ENCODE peak calls at places on chromosomes 4 and X, in five cellular contexts. G, E, A, X and L are unnamed samples.

GRCh38 chr4:2763511-2763967 is 7.4 kb upstream of the TNIP2 start:
- DNase-seq in X (no peak), A (no peak), E (no peak), G (no peak), L (no peak)

GRCh38 chr4:39664828-39665731 is 26.4 kb upstream of the SMIM14 start:
- DNase-seq in A (no peak), E (no peak), X (no peak), G (no peak), L (no peak)

GRCh38 chr4:75672461-75673026 is 667 bp downstream of the G3BP2 start:
- DNase-seq in A (peak; percentile 71), G (peak; percentile 52), E (peak; percentile 41), X (peak; percentile 67), L (peak; percentile 65)

GRCh38 chr4:101331017-101331416 is 16.3 kb downstream of the PPP3CA start:
- DNase-seq in X (no peak), A (no peak), E (no peak), G (no peak), L (no peak)

GRCh38 chr4:67286724-67287123 is 258.6 kb downstream of the CENPC start:
- DNase-seq in X (no peak), E (no peak), G (no peak), A (no peak), L (no peak)

GRCh38 chrX:37905436-37906147 is 58.2 kb upstream of the DYNLT3 start:
- DNase-seq in G (no peak), E (peak; percentile 4), A (peak; percentile 31), X (no peak), L (peak; percentile 54)

GRCh38 chrX:42992199-42992943 is 214.4 kb upstream of the PPP1R2C start:
- DNase-seq in A (no peak), G (no peak), E (no peak), X (no peak), L (no peak)

GRCh38 chrX:120140293-120140981 is 18.0 kb upstream of the RHOXF2 start:
- DNase-seq in A (no peak), G (no peak), E (no peak), X (no peak), L (peak; percentile 46)

DNA sequence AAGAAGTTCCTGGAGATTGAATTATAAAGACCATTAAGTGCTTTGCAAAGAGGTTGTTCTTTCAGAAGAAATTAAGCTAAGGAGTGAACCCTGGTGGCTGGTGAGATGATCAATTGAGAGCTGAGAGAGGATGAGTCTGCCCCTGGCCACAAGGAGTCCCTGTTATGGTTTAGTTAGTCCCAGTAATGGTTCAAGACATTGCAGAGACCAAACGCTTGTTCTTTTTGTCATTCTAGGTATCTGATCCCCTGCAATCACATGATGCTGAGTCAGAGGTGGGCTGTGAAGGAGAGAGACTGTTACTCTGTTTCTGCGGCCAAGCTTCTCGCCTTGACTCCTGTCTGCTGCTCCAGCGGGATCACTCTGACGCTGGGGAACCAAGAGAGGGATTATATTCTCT is 114.5 kb downstream of the GATB start:
- DNase-seq in X (no peak), A (no peak), E (no peak), G (no peak), L (no peak)
- TF ChIP-seq CTCF in X (no peak), A (no peak), E (no peak), G (no peak), L (no peak)

DNA sequence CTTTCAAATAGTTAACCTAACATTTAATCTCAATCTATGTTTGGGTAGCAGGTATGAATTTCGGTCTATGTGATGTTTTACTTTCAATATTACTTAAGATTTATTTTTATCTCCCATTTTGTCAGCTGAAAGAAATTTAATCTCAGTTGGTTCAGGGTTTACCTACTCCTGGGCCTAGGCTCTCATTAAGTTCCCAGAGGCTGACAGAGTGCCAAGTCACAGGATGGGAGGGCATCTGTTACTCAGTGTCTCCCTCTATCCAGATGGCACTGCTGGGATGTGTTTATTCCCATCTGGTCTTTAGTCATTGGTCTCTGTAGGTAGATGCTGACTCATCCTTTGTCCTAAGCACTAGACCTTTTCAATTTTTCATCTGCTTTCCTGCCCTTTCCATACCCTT is 129.4 kb upstream of the ARSJ start:
- DNase-seq in G (no peak), X (no peak), E (no peak), A (no peak), L (no peak)
- TF ChIP-seq CTCF in G (no peak), X (no peak), E (no peak), A (no peak), L (no peak)

GRCh38 chr4:73281982-73282381 is 23.4 kb upstream of the ANKRD17 start:
- DNase-seq in X (no peak), E (no peak), A (no peak), G (no peak), L (no peak)
- TF ChIP-seq CTCF in X (no peak), E (no peak), A (no peak), G (no peak), L (no peak)

GRCh38 chr4:123096038-123096437 is 173.6 kb upstream of the NUDT6 start:
- DNase-seq in A (no peak), G (no peak), E (no peak), X (no peak), L (no peak)
- TF ChIP-seq CTCF in A (no peak), G (no peak), E (peak; percentile 47), X (no peak), L (no peak)

GRCh38 chr4:163111588-163111987 is 55.1 kb downstream of the NAF1 start:
- DNase-seq in X (no peak), E (no peak), A (no peak), G (no peak), L (no peak)
- TF ChIP-seq CTCF in X (no peak), E (peak; percentile 46), A (peak; percentile 9), G (no peak), L (peak; percentile 18)

GRCh38 chr4:107094976-107095375 is 58.9 kb upstream of the DKK2 start:
- DNase-seq in A (no peak), G (no peak), E (no peak), X (no peak), L (no peak)

GRCh38 chr4:107098403-107098802 is 62.3 kb upstream of the DKK2 start:
- DNase-seq in E (no peak), X (no peak), A (no peak), G (no peak), L (no peak)

DNA sequence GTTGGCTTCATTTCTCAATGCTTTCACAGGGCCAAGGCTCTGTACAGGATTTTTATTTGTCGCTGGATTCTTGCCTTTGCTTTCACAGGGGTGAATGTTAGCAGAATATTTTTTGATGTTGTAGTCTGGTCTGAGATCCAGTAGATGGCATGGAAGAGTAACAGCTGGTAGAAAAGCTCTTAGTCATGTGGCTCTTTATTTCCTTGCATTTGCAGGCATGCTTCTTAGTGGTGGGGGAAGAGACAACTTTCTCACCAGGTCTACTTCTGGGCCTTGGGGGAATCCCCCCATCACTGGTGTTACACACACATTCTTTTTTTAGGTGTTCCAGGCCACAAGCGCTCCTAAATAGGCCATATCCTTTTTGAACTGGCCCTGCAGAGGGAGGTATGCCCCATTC is 58.2 kb upstream of the DKK2 start:
- DNase-seq in G (no peak), A (no peak), E (no peak), X (no peak), L (no peak)
- TF ChIP-seq CTCF in G (no peak), A (no peak), E (no peak), X (no peak), L (no peak)